ENCODE peak calls at places on chromosome 20, in six cellular contexts. F is HFF-Myc, L is NCI-H510A treated with DMSO at 0.1 percent for 48 hours, O is HT-29, I is ascending aorta, W is Panc1. G is an unnamed sample.

GRCh38 chr20:34708621-34709043 is 4.5 kb downstream of the TP53INP2 start:
- DNase-seq in F (no peak), L (peak), O (peak), I (no peak), W (no peak), G (peak)

GRCh38 chr20:49523767-49524360 is 41.4 kb upstream of the KCNB1 start:
- DNase-seq in F (no peak), L (no peak), O (no peak), I (no peak), W (no peak), G (no peak)

GRCh38 chr20:8805737-8806442 is 263.0 kb upstream of the PLCB4 start:
- DNase-seq in F (no peak), L (no peak), O (no peak), I (no peak), W (no peak), G (no peak)

GRCh38 chr20:57414867-57415592 is 23.8 kb downstream of the RBM38 start:
- DNase-seq in F (no peak), L (no peak), O (no peak), I (no peak), W (no peak), G (no peak)

GRCh38 chr20:50987493-50988210 is 29.0 kb downstream of the MOCS3 start:
- DNase-seq in F (peak), L (peak), O (peak), I (no peak), W (peak), G (peak)

GRCh38 chr20:45450097-45450818 is 19.3 kb upstream of the WFDC2 start:
- DNase-seq in F (peak), L (peak), O (peak), I (no peak), W (peak), G (peak)

GRCh38 chr20:36653456-36653855 is 7.5 kb upstream of the SLA2 start:
- DNase-seq in F (no peak), L (no peak), O (no peak), I (no peak), W (no peak), G (no peak)

GRCh38 chr20:45796336-45797070 is 4.7 kb downstream of the DNTTIP1 start:
- DNase-seq in F (no peak), L (no peak), O (no peak), I (no peak), W (no peak), G (no peak)

GRCh38 chr20:62982124-62983075 is 24.4 kb downstream of the BHLHE23 start:
- DNase-seq in F (no peak), L (no peak), O (no peak), I (no peak), W (no peak), G (no peak)

GRCh38 chr20:51388227-51388626 is 154.3 kb downstream of the NFATC2 start:
- DNase-seq in F (no peak), L (no peak), O (no peak), I (no peak), W (no peak), G (no peak)

GRCh38 chr20:43102394-43102793 is 87.3 kb downstream of the PTPRT start:
- DNase-seq in F (no peak), L (no peak), O (peak), I (no peak), W (no peak), G (peak)

GRCh38 chr20:62824476-62825287 is 7.8 kb downstream of the COL9A3 start:
- DNase-seq in F (no peak), L (no peak), O (no peak), I (no peak), W (no peak), G (peak)

GRCh38 chr20:776165-776564 is 7.9 kb upstream of the SLC52A3 start:
- DNase-seq in F (no peak), L (no peak), O (no peak), I (no peak), W (no peak), G (no peak)